ENCODE peak calls at places on chromosomes 12 and 14, in four cellular contexts. J is HFFc6, B is endothelial cell, E is nephron progenitor cell. I is an unnamed sample.

GRCh38 chr14:93430889-93431670 is at the start of gene UNC79:
- DNase-seq in J (no peak), B (peak), E (peak), I (no peak)

GRCh38 chr14:100295376-100296105 is 10.7 kb downstream of the SLC25A29 start:
- DNase-seq in J (no peak), B (no peak), E (no peak), I (no peak)

GRCh38 chr12:32559434-32559833 is 119.7 kb upstream of the DNM1L start:
- DNase-seq in J (no peak), B (no peak), E (no peak), I (no peak)

GRCh38 chr12:116697305-116698130 is 40.4 kb downstream of the SPRING1 start:
- DNase-seq in J (no peak), B (peak), E (peak), I (no peak)

GRCh38 chr14:95057851-95058250 is 99.5 kb downstream of the DICER1 start:
- DNase-seq in J (no peak), B (no peak), E (no peak), I (no peak)

GRCh38 chr14:72024043-72024407 is 91.8 kb downstream of the RGS6 start:
- DNase-seq in J (no peak), B (peak), E (peak), I (no peak)

GRCh38 chr14:34425095-34425851 is 36.8 kb downstream of the SPTSSA start:
- DNase-seq in J (no peak), B (no peak), E (no peak), I (no peak)

GRCh38 chr12:27723212-27723611 is 12.6 kb downstream of the MRPS35 start:
- DNase-seq in J (no peak), B (no peak), E (no peak), I (no peak)

GRCh38 chr12:48389409-48389808 is 38.7 kb upstream of the ZNF641 start:
- DNase-seq in J (no peak), B (no peak), E (no peak), I (no peak)

GRCh38 chr12:57717846-57718640 is 20.5 kb downstream of the AGAP2 start:
- DNase-seq in J (no peak), B (no peak), E (no peak), I (no peak)

GRCh38 chr14:71228711-71229110 is 321.5 kb downstream of the PCNX1 start:
- DNase-seq in J (no peak), B (no peak), E (no peak), I (no peak)

GRCh38 chr12:11861864-11862600 is 208.7 kb upstream of the BCL2L14 start:
- DNase-seq in J (no peak), B (no peak), E (no peak), I (no peak)

GRCh38 chr12:28998662-28999120 is 150.4 kb upstream of the FAR2 start:
- DNase-seq in J (no peak), B (peak), E (no peak), I (no peak)

GRCh38 chr12:29739279-29739991 is 44.3 kb downstream of the TMTC1 start:
- DNase-seq in J (no peak), B (no peak), E (no peak), I (no peak)

GRCh38 chr12:97109441-97109840 is 202.4 kb downstream of the NEDD1 start:
- DNase-seq in J (no peak), B (no peak), E (no peak), I (no peak)

GRCh38 chr12:121061831-121062230 is 22.8 kb upstream of the OASL start:
- DNase-seq in J (peak), B (no peak), E (no peak), I (no peak)

GRCh38 chr12:104490850-104491249 is 34.1 kb downstream of the CHST11 start:
- DNase-seq in J (no peak), B (no peak), E (no peak), I (no peak)

GRCh38 chr12:51953011-51953568 is 1.6 kb downstream of the ACVR1B start:
- DNase-seq in J (no peak), B (no peak), E (peak), I (no peak)

GRCh38 chr12:92253301-92253700 is 107.7 kb upstream of the BTG1 start:
- DNase-seq in J (peak), B (no peak), E (no peak), I (no peak)

GRCh38 chr12:97944576-97944975 is 482.0 kb downstream of the RMST start:
- DNase-seq in J (no peak), B (no peak), E (no peak), I (no peak)

GRCh38 chr14:50044040-50044651 is 72.2 kb downstream of the VCPKMT start:
- DNase-seq in J (no peak), B (no peak), E (no peak), I (no peak)

GRCh38 chr14:32249780-32250179 is 46.7 kb upstream of the RNU6-8 start:
- DNase-seq in J (no peak), B (no peak), E (no peak), I (no peak)

GRCh38 chr14:98226411-98226810 is 1045.6 kb downstream of the BCL11B start:
- DNase-seq in J (no peak), B (no peak), E (no peak), I (no peak)

GRCh38 chr12:65540140-65540539 is 261.7 kb downstream of the MSRB3 start:
- DNase-seq in J (no peak), B (no peak), E (no peak), I (no peak)

GRCh38 chr14:105161314-105161713 is 7.3 kb downstream of the JAG2 start:
- DNase-seq in J (no peak), B (no peak), E (no peak), I (no peak)

GRCh38 chr14:90383731-90384542 is 12.9 kb upstream of the CALM1 start:
- DNase-seq in J (peak), B (peak), E (peak), I (peak)

GRCh38 chr14:68896132-68896531 is 83.0 kb downstream of the ACTN1 start:
- DNase-seq in J (peak), B (no peak), E (no peak), I (no peak)
- TF ChIP-seq CTCF in J (peak), B (peak), E (no peak), I (no peak)

DNA sequence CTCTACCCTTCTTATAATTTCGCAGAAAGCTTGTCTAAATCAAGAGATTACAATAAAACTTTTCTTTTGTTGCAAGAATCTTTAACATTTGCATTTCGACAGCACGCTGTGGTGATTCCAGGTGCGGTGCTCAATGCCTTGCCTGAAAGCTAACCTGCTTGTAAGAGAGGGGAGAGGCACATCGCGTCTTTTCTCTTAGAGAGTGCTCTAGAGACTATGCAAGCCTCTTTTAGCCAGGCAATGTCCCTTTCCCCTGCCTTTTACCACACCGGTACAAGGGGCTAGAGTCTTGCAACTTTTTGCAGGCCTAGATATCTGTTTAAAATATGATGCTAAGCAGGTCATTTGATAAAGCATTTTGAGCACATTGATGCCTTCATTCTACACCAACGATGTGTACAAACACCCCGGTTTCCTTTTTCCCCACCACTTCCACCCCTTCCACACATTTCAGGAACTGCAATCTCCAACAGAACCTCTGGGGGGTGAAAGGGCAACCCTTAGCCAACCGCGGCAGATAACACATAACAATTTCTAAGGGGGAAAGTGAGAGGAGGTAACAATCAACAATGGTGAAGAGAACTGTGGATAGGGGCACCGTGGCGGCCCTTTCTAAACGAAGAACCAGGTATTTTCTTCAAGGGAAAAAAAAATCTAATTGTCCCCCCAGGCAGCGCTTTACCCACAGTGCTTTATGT is 1.3 kb downstream of the KITLG start:
- DNase-seq in J (peak), B (peak), E (peak), I (no peak)
- TF ChIP-seq CTCF in J (peak), B (peak), E (peak), I (peak)

GRCh38 chr12:63068857-63069442 is 82.1 kb downstream of the AVPR1A start:
- DNase-seq in J (peak), B (peak), E (no peak), I (no peak)
- TF ChIP-seq CTCF in J (peak), B (peak), E (peak), I (no peak)

GRCh38 chr12:54455760-54456469 is 17.5 kb downstream of the GTSF1 start:
- DNase-seq in J (no peak), B (no peak), E (no peak), I (no peak)

GRCh38 chr12:54463484-54463883 is 9.9 kb downstream of the GTSF1 start:
- DNase-seq in J (no peak), B (no peak), E (no peak), I (no peak)

GRCh38 chr12:54459355-54459754 is 14.0 kb downstream of the GTSF1 start:
- DNase-seq in J (no peak), B (no peak), E (no peak), I (no peak)

GRCh38 chr12:54463034-54463433 is 10.4 kb downstream of the GTSF1 start:
- DNase-seq in J (peak), B (no peak), E (no peak), I (no peak)

DNA sequence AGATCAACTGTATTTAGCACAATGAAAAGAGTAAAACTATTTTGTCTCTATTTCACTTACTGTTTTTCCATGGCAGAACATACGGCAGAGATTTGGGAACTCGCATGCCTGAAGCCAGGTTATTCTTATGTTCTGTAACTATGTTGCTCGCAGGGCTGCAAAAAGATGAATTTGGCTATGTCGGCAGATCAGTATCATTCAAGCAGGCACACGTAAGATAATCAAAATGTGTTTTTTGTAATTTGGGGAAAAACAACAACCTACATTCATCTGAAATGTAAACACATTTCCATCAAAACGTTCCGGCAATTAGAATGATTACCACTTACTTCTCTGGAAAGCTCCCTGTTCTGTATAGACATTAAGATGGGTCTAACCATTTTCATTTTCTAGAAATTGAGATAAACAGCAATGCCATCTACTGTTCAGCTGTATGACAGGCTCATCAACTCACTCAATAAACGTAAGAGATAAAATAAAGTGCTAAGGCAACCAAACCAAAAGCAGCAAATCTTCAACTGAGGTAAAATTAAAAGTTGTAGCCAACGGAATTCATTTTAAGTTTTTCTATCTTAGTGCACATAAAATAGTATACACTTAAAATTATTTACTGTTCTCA is 13.0 kb downstream of the GTSF1 start:
- DNase-seq in J (no peak), B (no peak), E (no peak), I (no peak)
- TF ChIP-seq CTCF in J (peak), B (no peak), E (no peak), I (no peak)

GRCh38 chr12:80763874-80764273 is 47.2 kb downstream of the MYF5 start:
- DNase-seq in J (peak), B (peak), E (peak), I (no peak)
- TF ChIP-seq CTCF in J (peak), B (peak), E (peak), I (no peak)

DNA sequence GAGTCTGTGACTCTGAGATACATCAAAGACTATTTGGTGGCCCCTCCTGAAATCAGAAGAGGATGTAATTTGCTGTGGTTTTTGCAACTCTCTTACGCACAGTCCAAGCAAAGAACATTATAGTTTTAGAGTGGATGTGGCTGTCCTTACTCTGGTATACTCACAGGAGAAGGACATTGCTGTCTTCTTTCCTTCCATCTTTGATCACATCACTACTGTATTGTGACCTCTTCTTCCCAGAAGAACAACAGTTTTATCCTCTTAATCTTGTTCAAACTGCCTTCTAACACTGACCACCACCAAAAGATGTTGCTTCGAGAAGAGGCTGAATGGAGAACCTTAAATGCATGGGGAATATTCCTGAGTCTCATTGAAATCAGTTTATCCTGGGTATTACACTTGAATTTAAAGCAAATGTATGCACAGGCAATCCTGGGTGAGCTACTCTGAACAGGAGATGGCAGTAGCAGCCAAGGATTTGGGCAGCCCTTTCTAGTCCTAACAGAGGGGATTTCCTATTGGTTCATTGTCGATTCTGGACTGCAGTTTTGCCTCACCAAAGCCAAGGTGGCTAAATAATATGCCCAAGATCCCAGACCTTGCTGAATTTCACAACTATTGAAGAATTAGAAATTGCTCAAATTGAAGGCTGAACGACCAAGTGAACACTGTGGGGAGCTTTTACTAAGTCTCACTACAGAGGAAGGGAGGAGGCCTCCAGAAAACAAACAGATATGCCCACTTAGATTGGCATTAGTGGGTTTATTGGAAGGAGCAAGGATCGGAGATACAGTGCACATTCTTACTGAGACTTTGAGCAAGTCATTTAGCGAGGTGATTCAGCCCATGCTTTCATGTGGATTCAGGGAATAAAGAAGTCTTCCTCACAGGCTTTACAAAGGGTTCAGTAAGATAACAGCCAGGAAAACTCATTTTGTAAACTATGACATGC is 282.8 kb downstream of the PAWR start:
- DNase-seq in J (peak), B (peak), E (peak), I (no peak)
- TF ChIP-seq CTCF in J (peak), B (no peak), E (peak), I (no peak)

I was measured in omental fat pad.